ENCODE peak calls at places on chromosome 18, in six cellular contexts. N is prostate gland, W is breast epithelium, J is pancreas, H is ovary, I is hepatocyte. G is an unnamed sample.

GRCh38 chr18:62938451-62938850 is 223.1 kb downstream of the PHLPP1 start:
- DNase-seq in N (no peak), W (no peak), J (no peak), H (no peak), I (no peak), G (no peak)

GRCh38 chr18:7164610-7165009 is 47.0 kb upstream of the LAMA1 start:
- DNase-seq in N (no peak), W (no peak), J (no peak), H (no peak), I (no peak), G (no peak)

GRCh38 chr18:76490040-76490439 is 5.0 kb downstream of the ZNF516 start:
- DNase-seq in N (no peak), W (no peak), J (no peak), H (no peak), I (no peak), G (no peak)

GRCh38 chr18:23539911-23540475 is 36.7 kb downstream of the RMC1 start:
- DNase-seq in N (no peak), W (no peak), J (no peak), H (no peak), I (no peak), G (no peak)

GRCh38 chr18:70499218-70499691 is 210.4 kb downstream of the SOCS6 start:
- DNase-seq in N (no peak), W (no peak), J (no peak), H (no peak), I (no peak), G (no peak)

GRCh38 chr18:48539406-48540328 is 836 bp downstream of the CTIF start:
- DNase-seq in N (no peak), W (peak; percentile 52), J (peak; percentile 27), H (peak; percentile 76), I (peak; percentile 76), G (peak; percentile 13)

GRCh38 chr18:61963705-61964104 is 70.9 kb upstream of the RNF152 start:
- DNase-seq in N (no peak), W (no peak), J (no peak), H (no peak), I (no peak), G (no peak)

GRCh38 chr18:23503967-23504352 is 649 bp downstream of the RMC1 start:
- DNase-seq in N (no peak), W (no peak), J (no peak), H (no peak), I (no peak), G (no peak)

GRCh38 chr18:57784034-57784815 is 18.9 kb downstream of the ATP8B1 start:
- DNase-seq in N (no peak), W (no peak), J (no peak), H (no peak), I (no peak), G (no peak)

GRCh38 chr18:42510540-42510939 is 555.5 kb downstream of the PIK3C3 start:
- DNase-seq in N (no peak), W (no peak), J (no peak), H (no peak), I (no peak), G (no peak)

GRCh38 chr18:11114653-11115052 is 34.7 kb downstream of the PIEZO2 start:
- DNase-seq in N (no peak), W (no peak), J (no peak), H (no peak), I (peak; percentile 35), G (no peak)

GRCh38 chr18:47594621-47595086 is 335.8 kb downstream of the SMAD2 start:
- DNase-seq in N (no peak), W (no peak), J (no peak), H (no peak), I (no peak), G (no peak)

GRCh38 chr18:69484699-69485396 is 84.2 kb downstream of the DOK6 start:
- DNase-seq in N (no peak), W (no peak), J (no peak), H (no peak), I (no peak), G (no peak)

GRCh38 chr18:61419763-61420162 is 86.5 kb downstream of the CDH20 start:
- DNase-seq in N (no peak), W (no peak), J (no peak), H (no peak), I (no peak), G (no peak)

GRCh38 chr18:23935804-23936203 is 78.8 kb upstream of the TTC39C start:
- DNase-seq in N (no peak), W (no peak), J (no peak), H (no peak), I (no peak), G (no peak)

GRCh38 chr18:39742015-39742466 is 2176.4 kb upstream of the CELF4 start:
- DNase-seq in N (no peak), W (no peak), J (no peak), H (no peak), I (peak; percentile 8), G (no peak)

GRCh38 chr18:33914399-33914798 is 310.3 kb downstream of the NOL4 start:
- DNase-seq in N (no peak), W (no peak), J (no peak), H (no peak), I (no peak), G (no peak)

GRCh38 chr18:21604711-21605110 is 4.2 kb upstream of the ESCO1 start:
- DNase-seq in N (no peak), W (no peak), J (no peak), H (no peak), I (no peak), G (no peak)

GRCh38 chr18:9068346-9068745 is 34.2 kb upstream of the NDUFV2 start:
- DNase-seq in N (no peak), W (no peak), J (no peak), H (no peak), I (peak; percentile 52), G (no peak)

GRCh38 chr18:47882641-47883040 is 47.8 kb downstream of the SMAD2 start:
- DNase-seq in N (no peak), W (no peak), J (no peak), H (no peak), I (no peak), G (no peak)

GRCh38 chr18:24727685-24728084 is 267.2 kb downstream of the HRH4 start:
- DNase-seq in N (no peak), W (no peak), J (no peak), H (no peak), I (no peak), G (no peak)

GRCh38 chr18:23805898-23806297 is 116.6 kb downstream of the LAMA3 start:
- DNase-seq in N (no peak), W (no peak), J (no peak), H (no peak), I (no peak), G (no peak)

GRCh38 chr18:45342653-45343052 is 272.6 kb upstream of the SLC14A2 start:
- DNase-seq in N (no peak), W (no peak), J (no peak), H (no peak), I (no peak), G (no peak)

GRCh38 chr18:24791736-24792135 is 331.3 kb downstream of the HRH4 start:
- DNase-seq in N (no peak), W (no peak), J (no peak), H (no peak), I (no peak), G (no peak)

GRCh38 chr18:79378416-79379250 is 17.1 kb upstream of the NFATC1 start:
- DNase-seq in N (peak; percentile 74), W (peak; percentile 91), J (peak; percentile 54), H (peak; percentile 89), I (peak; percentile 89), G (peak; percentile 75)
- H3K4me3 ChIP-seq in N (no peak overlapping the region), W (no peak overlapping the region), J (no peak overlapping the region), H (no peak overlapping the region), I (no peak overlapping the region), G (no peak overlapping the region)

GRCh38 chr18:13516855-13517254 is 209.5 kb downstream of the FAM210A start:
- DNase-seq in N (no peak), W (no peak), J (no peak), H (no peak), I (no peak), G (no peak)
- H3K27me3 ChIP-seq in N (no peaks in the 10 kb centered on the region), W (no peaks in the 10 kb centered on the region), J (no peaks in the 10 kb centered on the region), H (no peaks in the 10 kb centered on the region), I (no peaks in the 10 kb centered on the region), G (no peaks in the 10 kb centered on the region)

DNA sequence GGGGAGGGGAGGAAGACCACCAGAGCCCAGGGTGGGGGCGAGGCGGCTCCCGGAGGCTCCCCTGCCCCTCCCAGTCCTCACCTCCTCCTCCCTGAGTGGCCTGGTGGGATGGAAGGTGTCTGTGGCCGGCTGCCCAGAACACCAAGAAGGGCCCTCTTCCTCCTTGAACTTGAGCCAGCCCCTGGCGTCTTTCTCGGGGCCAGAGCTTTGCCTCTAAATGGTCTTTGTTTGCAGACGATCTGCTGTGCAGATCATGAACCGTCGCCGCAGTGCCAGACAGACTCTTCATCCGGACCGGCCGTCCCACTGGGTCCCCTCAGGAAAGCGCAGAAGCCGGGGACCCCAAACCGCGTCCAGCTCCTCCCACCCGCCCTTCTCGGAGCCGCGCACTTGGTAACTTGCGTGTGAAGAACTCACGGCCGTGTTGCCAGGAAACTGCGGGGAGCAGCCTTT is 41.2 kb downstream of the PTGR3 start:
- DNase-seq in N (peak; percentile 17), W (no peak), J (no peak), H (no peak), I (no peak), G (no peak)
- H3K4me3 ChIP-seq in N (no peak overlapping the region), W (peak overlapping the region; percentile 31), J (no peak overlapping the region), H (peak overlapping the region; percentile 16), I (no peak overlapping the region), G (no peak overlapping the region)

DNA sequence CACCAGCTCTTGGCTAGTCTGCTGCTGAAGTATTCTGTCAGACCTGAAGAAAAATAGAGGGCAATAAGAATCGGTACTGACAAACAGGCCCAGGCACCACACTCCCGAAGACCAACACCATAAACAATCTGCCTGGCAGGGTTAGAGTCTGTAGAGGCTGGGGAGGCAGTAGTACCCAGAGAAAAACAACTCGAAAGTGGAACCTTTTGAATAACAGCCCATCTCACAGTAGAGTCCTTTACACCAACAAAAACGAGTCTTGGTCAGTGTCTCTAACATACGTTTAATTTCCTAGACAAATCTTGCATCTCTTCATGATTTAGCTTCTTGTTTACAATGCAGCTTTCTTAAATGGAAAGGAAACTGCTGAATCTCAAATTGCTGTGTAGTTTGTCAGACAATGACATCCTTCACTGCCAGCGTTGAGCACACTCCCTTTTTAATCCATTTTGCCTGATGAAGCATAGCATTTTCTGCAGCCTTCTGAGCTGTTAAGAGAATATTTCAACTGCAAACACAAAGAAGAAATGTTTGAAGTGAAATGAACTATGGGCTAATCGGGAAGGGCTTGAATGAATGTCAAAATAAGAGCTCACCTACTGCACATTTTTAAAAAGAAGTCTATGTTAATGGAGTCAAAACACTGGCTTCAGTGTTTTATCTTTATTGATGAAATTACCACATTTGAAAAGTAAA is 73.1 kb upstream of the DSG1 start:
- DNase-seq in N (no peak), W (no peak), J (no peak), H (no peak), I (no peak), G (no peak)
- H3K27me3 ChIP-seq in N (no peaks in the 10 kb centered on the region), W (no peaks in the 10 kb centered on the region), J (no peaks in the 10 kb centered on the region), H (no peaks in the 10 kb centered on the region), I (no peaks in the 10 kb centered on the region), G (no peaks in the 10 kb centered on the region)

DNA sequence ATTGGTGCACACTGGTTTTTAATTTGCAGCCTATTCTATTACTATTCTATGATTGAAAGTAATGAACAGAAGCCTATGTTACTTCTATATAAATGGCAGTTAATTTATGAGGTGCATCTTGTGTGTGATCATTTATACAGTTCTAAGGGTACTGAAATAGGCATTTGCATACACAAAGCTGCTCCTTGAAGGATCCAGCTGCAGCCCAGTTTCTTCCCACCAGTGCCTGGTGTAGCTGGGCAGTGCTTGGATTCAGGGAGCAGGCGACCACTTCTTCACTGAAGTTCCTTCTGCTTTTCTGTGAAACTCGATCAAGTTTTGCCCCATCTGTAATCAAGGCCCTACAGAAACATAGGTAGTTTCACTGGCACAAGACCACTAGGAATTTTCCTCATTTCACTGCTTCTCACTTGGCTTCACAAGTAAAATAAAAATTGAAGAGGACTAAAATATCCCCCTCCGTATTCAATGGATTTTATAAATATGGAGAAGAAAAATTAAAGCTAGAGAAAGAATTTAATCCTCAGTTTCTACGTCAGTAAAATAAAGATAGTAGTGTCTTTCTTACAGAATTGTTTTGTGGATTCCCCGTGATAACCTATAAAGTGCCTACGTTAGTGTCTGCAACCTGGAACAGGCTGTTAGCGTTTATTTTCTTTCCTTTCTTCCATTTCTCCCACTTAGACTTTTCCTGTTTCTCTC is 1.7 kb upstream of the LPIN2 start:
- DNase-seq in N (no peak), W (no peak), J (no peak), H (no peak), I (no peak), G (no peak)
- H3K4me3 ChIP-seq in N (no peak overlapping the region), W (no peak overlapping the region), J (no peak overlapping the region), H (no peak overlapping the region), I (no peak overlapping the region), G (no peak overlapping the region)

G was measured in CD8-positive, alpha-beta memory T cell.